ENCODE peak calls at places on chromosome 17, in seven cellular contexts. M, Y, O, K, R, J and B are unnamed samples.

GRCh38 chr17:74528491-74529199 is 2.6 kb downstream of the CD300LB start:
- DNase-seq in R (no peak), O (no peak), M (no peak), Y (peak; percentile 76), J (no peak), K (peak; percentile 68), B (no peak)

GRCh38 chr17:42667088-42667951 is 8.2 kb downstream of the TUBG2 start:
- DNase-seq in Y (no peak), J (no peak), M (peak; percentile 59), R (no peak), O (no peak), K (peak; percentile 95), B (no peak)

GRCh38 chr17:60745544-60745943 is 67.9 kb downstream of the BCAS3 start:
- DNase-seq in O (no peak), J (no peak), M (no peak), K (no peak), R (no peak), Y (no peak), B (no peak)

GRCh38 chr17:74860999-74861553 is 1.4 kb upstream of the GRIN2C start:
- DNase-seq in J (no peak), K (no peak), M (no peak), Y (no peak), R (no peak), O (no peak), B (no peak)

GRCh38 chr17:11144358-11145233 is 96.4 kb upstream of the SHISA6 start:
- DNase-seq in J (no peak), R (peak; percentile 75), M (peak; percentile 67), O (no peak), Y (no peak), K (peak; percentile 55), B (peak; percentile 47)

GRCh38 chr17:76161619-76162222 is 20.7 kb upstream of the FOXJ1 start:
- DNase-seq in R (no peak), K (no peak), M (no peak), Y (no peak), J (no peak), O (no peak), B (no peak)

GRCh38 chr17:67139784-67140665 is 95.7 kb downstream of the CACNG1 start:
- DNase-seq in R (peak; percentile 34), Y (no peak), K (no peak), J (no peak), M (no peak), O (no peak), B (no peak)

GRCh38 chr17:74361613-74362391 is at the start of gene BTBD17:
- DNase-seq in K (peak; percentile 51), M (peak; percentile 61), O (no peak), J (peak; percentile 82), R (peak; percentile 64), Y (no peak), B (no peak)

GRCh38 chr17:47246120-47246519 is 7.5 kb upstream of the ITGB3 start:
- DNase-seq in K (no peak), J (no peak), R (no peak), O (no peak), Y (no peak), M (no peak), B (no peak)

GRCh38 chr17:18344021-18344420 is 19.3 kb downstream of the SHMT1 start:
- DNase-seq in M (no peak), R (no peak), O (no peak), J (no peak), Y (no peak), K (no peak), B (no peak)

DNA sequence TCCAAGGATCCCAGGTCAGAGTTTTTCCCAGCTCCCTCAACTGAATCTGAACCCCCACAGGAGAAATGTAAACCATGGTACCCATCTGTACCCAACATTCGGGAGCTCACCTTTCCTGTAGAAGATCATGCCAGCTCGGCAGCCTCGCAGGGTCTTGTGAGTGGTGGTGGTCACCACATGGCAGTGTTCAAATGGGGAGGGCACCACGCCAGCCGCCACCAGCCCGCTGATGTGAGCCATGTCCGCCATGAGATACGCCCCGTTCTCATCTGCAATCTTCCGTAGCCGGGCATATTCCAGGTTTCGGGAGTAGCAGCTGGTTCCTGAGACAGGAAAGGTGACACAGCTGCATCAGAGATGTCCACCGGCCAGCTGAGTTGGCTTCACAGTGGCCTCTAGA is 23.4 kb downstream of the SHMT1 start:
- DNase-seq in M (no peak), R (no peak), O (no peak), K (no peak), Y (no peak), J (no peak), B (no peak)
- H3K36me3 ChIP-seq in M (no peaks in the 10 kb centered on the region), R (peaks cover 21% of the 10 kb centered on the region), O (peaks cover 24% of the 10 kb centered on the region), K (peaks cover 8% of the 10 kb centered on the region), Y (peaks cover 5% of the 10 kb centered on the region), J (peaks cover 28% of the 10 kb centered on the region), B (peaks cover 31% of the 10 kb centered on the region)

GRCh38 chr17:40517981-40518380 is 16.6 kb upstream of the TNS4 start:
- DNase-seq in K (no peak), O (no peak), Y (no peak), J (peak; percentile 11), M (no peak), R (no peak), B (no peak)
- H3K27ac ChIP-seq in K (no peak overlapping the region), O (peak overlapping the region; percentile 83), Y (no peak overlapping the region), J (no peak overlapping the region), M (no peak overlapping the region), R (no peak overlapping the region), B (no peak overlapping the region)

DNA sequence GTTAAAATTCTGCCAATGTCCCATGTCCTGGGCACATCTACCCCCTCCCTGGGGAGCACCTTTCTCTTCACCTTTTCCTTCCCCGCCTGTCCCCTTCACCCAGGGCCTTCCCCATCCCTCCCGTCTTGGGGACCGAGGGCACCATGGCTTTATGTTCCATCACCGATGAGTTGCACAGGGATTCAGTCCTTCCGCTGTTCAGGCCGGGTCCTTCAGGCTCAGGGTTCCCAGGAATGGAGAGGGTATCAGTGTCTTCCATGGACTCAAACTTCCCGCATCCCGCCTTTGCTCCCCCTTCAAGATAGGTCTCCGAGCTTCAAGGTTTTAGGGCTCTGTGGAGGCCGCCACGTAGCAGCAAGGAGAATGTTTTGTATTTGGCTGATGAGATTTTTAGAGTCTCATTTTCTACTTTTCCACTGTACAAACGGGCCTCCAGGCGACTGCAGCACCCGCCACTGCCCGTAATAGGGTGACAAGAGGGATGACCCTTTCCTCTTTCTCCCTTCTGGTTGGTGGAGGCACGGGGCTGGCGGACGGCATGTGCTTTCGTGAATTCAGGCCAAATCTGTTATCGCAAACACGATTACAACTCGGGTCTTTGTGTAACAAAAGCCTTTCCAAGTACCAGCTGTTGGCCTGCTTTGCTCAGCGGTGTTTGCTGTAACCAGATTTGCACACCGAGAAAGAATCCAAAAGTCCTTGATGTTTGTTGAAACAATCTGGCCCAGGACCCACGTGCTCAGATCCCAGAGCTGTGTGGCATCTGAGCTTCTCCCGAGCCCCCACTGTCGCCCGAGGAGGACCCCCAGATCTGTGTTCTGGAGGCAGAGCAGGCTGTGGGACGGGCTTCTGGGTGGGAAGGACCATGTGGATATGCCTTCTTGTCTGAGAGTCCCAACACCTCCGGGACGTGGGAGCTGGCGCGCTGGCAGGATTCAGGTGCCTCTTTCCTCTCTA is 236.3 kb downstream of the SEC14L1 start:
- DNase-seq in J (peak; percentile 75), K (peak; percentile 92), R (no peak), O (no peak), M (no peak), Y (no peak), B (no peak)
- H3K36me3 ChIP-seq in J (no peaks in the 10 kb centered on the region), K (no peaks in the 10 kb centered on the region), R (no peaks in the 10 kb centered on the region), O (no peaks in the 10 kb centered on the region), M (no peaks in the 10 kb centered on the region), Y (peaks cover 3% of the 10 kb centered on the region), B (no peaks in the 10 kb centered on the region)

GRCh38 chr17:77929180-77929564 is 29.3 kb upstream of the TNRC6C start:
- DNase-seq in J (no peak), Y (no peak), K (no peak), M (no peak), O (no peak), R (no peak), B (no peak)

GRCh38 chr17:77933777-77934398 is 24.6 kb upstream of the TNRC6C start:
- DNase-seq in M (no peak), R (no peak), J (no peak), Y (no peak), O (no peak), K (no peak), B (no peak)

GRCh38 chr17:77929871-77930436 is 28.5 kb upstream of the TNRC6C start:
- DNase-seq in O (no peak), R (no peak), K (no peak), Y (no peak), J (no peak), M (no peak), B (no peak)

GRCh38 chr17:77928519-77929179 is 29.9 kb upstream of the TNRC6C start:
- DNase-seq in R (no peak), M (no peak), O (no peak), J (no peak), K (no peak), Y (no peak), B (no peak)

DNA sequence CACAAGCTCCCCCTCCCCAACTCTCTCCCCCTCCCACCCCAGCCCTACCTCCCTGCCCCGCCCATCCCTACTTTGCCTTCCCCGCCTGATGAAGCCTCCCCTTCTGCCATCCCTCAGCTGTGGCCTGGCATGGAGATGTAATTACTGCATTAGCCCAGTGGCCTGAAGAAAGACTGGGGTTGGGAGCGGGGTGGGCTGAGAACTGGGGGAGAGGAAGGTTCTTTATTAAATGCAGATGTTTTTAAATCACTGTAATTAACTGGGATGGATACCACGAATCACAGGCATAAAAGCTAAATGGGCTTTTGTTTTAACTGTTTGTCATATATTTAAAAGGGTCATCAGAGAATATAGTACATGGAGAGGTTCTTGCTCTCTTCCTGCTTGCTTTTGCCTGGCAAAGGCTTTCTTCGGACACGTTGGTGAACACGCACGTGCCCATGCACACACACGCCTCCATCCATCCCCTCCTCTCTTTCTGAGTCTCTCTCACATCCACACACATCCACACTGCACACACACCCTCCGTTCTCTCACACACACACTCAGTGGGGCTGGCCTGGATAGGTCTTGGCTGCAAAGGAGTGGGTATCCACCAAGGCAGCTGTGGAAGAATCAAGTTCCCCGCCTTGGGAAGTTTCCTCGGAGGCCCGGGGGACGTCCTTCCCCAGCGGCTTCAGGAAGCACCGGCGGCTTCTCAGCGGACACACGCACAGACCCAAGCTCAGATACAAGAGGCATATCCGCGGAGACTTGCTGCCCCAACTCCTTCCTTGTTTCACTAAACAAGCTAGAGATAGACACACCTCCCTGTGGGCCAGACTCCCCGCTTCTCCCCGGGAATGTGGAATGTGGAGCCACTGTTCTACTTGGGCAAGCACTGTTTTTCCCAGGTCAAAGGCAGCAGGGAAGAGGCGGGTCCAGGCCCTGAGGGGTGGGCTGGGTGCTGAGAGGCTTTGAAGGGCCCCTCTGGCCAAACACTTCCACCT is 27.4 kb upstream of the TNRC6C start:
- DNase-seq in M (no peak), Y (no peak), K (no peak), R (no peak), J (no peak), O (no peak), B (no peak)
- H3K27ac ChIP-seq in M (no peak overlapping the region), Y (no peak overlapping the region), K (no peak overlapping the region), R (no peak overlapping the region), J (no peak overlapping the region), O (no peak overlapping the region), B (no peak overlapping the region)

GRCh38 chr17:3892095-3892998 is 506 bp downstream of the CAMKK1 start:
- DNase-seq in K (peak; percentile 95), J (peak; percentile 94), O (peak; percentile 66), Y (no peak), M (peak; percentile 83), R (peak; percentile 66), B (no peak)
- H3K36me3 ChIP-seq in K (no peaks in the 10 kb centered on the region), J (no peaks in the 10 kb centered on the region), O (no peaks in the 10 kb centered on the region), Y (no peaks in the 10 kb centered on the region), M (no peaks in the 10 kb centered on the region), R (no peaks in the 10 kb centered on the region), B (no peaks in the 10 kb centered on the region)